ENCODE peak calls at places on chromosomes 6 and 20, in nine cellular contexts. One of them, this sample, is unnamed.

GRCh38 chr6:116136933-116137340 is 11.0 kb upstream of the COL10A1 start:
- DNase-seq in activated B cell treated with CpG ODN at 0.5 μM for 24 hours: no peak
- DNase-seq in bronchial epithelial cell: no peak
- DNase-seq in NB4: peak
- DNase-seq in endodermal cell: no peak
- DNase-seq in IMR-90: no peak
- DNase-seq in dorsolateral prefrontal cortex: no peak
- DNase-seq in mucosa of descending colon: no peak
- DNase-seq in neural crest cell: no peak
- DNase-seq in this sample: no peak

GRCh38 chr6:96803106-96803481 is 34.2 kb downstream of the GPR63 start:
- DNase-seq in neural crest cell: no peak
- DNase-seq in NB4: no peak
- DNase-seq in IMR-90: no peak
- DNase-seq in activated B cell treated with CpG ODN at 0.5 μM for 24 hours: no peak
- DNase-seq in dorsolateral prefrontal cortex: no peak
- DNase-seq in bronchial epithelial cell: no peak
- DNase-seq in mucosa of descending colon: no peak
- DNase-seq in endodermal cell: no peak
- DNase-seq in this sample: no peak

GRCh38 chr6:150115769-150116168 is 27.1 kb upstream of the PPP1R14C start:
- DNase-seq in bronchial epithelial cell: no peak
- DNase-seq in neural crest cell: no peak
- DNase-seq in mucosa of descending colon: peak
- DNase-seq in NB4: no peak
- DNase-seq in IMR-90: no peak
- DNase-seq in activated B cell treated with CpG ODN at 0.5 μM for 24 hours: no peak
- DNase-seq in dorsolateral prefrontal cortex: no peak
- DNase-seq in endodermal cell: no peak
- DNase-seq in this sample: no peak

GRCh38 chr6:125866433-125866832 is 75.7 kb downstream of the NCOA7 start:
- DNase-seq in endodermal cell: no peak
- DNase-seq in mucosa of descending colon: no peak
- DNase-seq in dorsolateral prefrontal cortex: no peak
- DNase-seq in activated B cell treated with CpG ODN at 0.5 μM for 24 hours: no peak
- DNase-seq in neural crest cell: no peak
- DNase-seq in IMR-90: no peak
- DNase-seq in bronchial epithelial cell: no peak
- DNase-seq in NB4: no peak
- DNase-seq in this sample: no peak

GRCh38 chr20:46128310-46129151 is 10.4 kb downstream of the CD40 start:
- DNase-seq in bronchial epithelial cell: no peak
- DNase-seq in activated B cell treated with CpG ODN at 0.5 μM for 24 hours: peak
- DNase-seq in endodermal cell: peak
- DNase-seq in IMR-90: no peak
- DNase-seq in dorsolateral prefrontal cortex: peak
- DNase-seq in NB4: peak
- DNase-seq in neural crest cell: peak
- DNase-seq in mucosa of descending colon: no peak
- DNase-seq in this sample: peak

GRCh38 chr6:14871196-14871595 is 374.7 kb upstream of the JARID2 start:
- DNase-seq in NB4: no peak
- DNase-seq in IMR-90: peak
- DNase-seq in dorsolateral prefrontal cortex: peak
- DNase-seq in neural crest cell: no peak
- DNase-seq in endodermal cell: no peak
- DNase-seq in mucosa of descending colon: no peak
- DNase-seq in bronchial epithelial cell: peak
- DNase-seq in activated B cell treated with CpG ODN at 0.5 μM for 24 hours: no peak
- DNase-seq in this sample: no peak

GRCh38 chr6:57021086-57021720 is 25.3 kb upstream of the KIAA1586 start:
- DNase-seq in neural crest cell: no peak
- DNase-seq in bronchial epithelial cell: peak
- DNase-seq in mucosa of descending colon: no peak
- DNase-seq in endodermal cell: no peak
- DNase-seq in dorsolateral prefrontal cortex: no peak
- DNase-seq in NB4: peak
- DNase-seq in activated B cell treated with CpG ODN at 0.5 μM for 24 hours: no peak
- DNase-seq in IMR-90: peak
- DNase-seq in this sample: peak

GRCh38 chr6:37256692-37257319 is 766 bp upstream of the TBC1D22B start:
- DNase-seq in activated B cell treated with CpG ODN at 0.5 μM for 24 hours: no peak
- DNase-seq in bronchial epithelial cell: peak
- DNase-seq in IMR-90: peak
- DNase-seq in NB4: peak
- DNase-seq in dorsolateral prefrontal cortex: no peak
- DNase-seq in mucosa of descending colon: no peak
- DNase-seq in neural crest cell: no peak
- DNase-seq in endodermal cell: no peak
- DNase-seq in this sample: no peak

GRCh38 chr6:87806635-87807034 is 104.6 kb upstream of the AKIRIN2 start:
- DNase-seq in endodermal cell: no peak
- DNase-seq in IMR-90: no peak
- DNase-seq in neural crest cell: no peak
- DNase-seq in NB4: no peak
- DNase-seq in mucosa of descending colon: no peak
- DNase-seq in dorsolateral prefrontal cortex: no peak
- DNase-seq in bronchial epithelial cell: no peak
- DNase-seq in activated B cell treated with CpG ODN at 0.5 μM for 24 hours: no peak
- DNase-seq in this sample: no peak

GRCh38 chr6:144131248-144131709 is 19.0 kb upstream of the STX11 start:
- DNase-seq in dorsolateral prefrontal cortex: no peak
- DNase-seq in bronchial epithelial cell: peak
- DNase-seq in activated B cell treated with CpG ODN at 0.5 μM for 24 hours: no peak
- DNase-seq in neural crest cell: no peak
- DNase-seq in mucosa of descending colon: no peak
- DNase-seq in IMR-90: peak
- DNase-seq in endodermal cell: no peak
- DNase-seq in NB4: no peak
- DNase-seq in this sample: no peak

GRCh38 chr6:145815351-145815772 is 767 bp upstream of the FBXO30 start:
- DNase-seq in mucosa of descending colon: no peak
- DNase-seq in dorsolateral prefrontal cortex: no peak
- DNase-seq in neural crest cell: no peak
- DNase-seq in endodermal cell: no peak
- DNase-seq in NB4: peak
- DNase-seq in activated B cell treated with CpG ODN at 0.5 μM for 24 hours: no peak
- DNase-seq in bronchial epithelial cell: no peak
- DNase-seq in IMR-90: peak
- DNase-seq in this sample: no peak

GRCh38 chr6:95599691-95600090 is 22.4 kb downstream of the MANEA start:
- DNase-seq in neural crest cell: no peak
- DNase-seq in activated B cell treated with CpG ODN at 0.5 μM for 24 hours: no peak
- DNase-seq in NB4: no peak
- DNase-seq in dorsolateral prefrontal cortex: no peak
- DNase-seq in endodermal cell: no peak
- DNase-seq in mucosa of descending colon: no peak
- DNase-seq in bronchial epithelial cell: no peak
- DNase-seq in IMR-90: no peak
- DNase-seq in this sample: no peak
- TF ChIP-seq CTCF in neural crest cell: no peak
- TF ChIP-seq CTCF in activated B cell treated with CpG ODN at 0.5 μM for 24 hours: no peak
- TF ChIP-seq CTCF in NB4: no peak
- TF ChIP-seq CTCF in dorsolateral prefrontal cortex: no peak
- TF ChIP-seq CTCF in endodermal cell: no peak
- TF ChIP-seq CTCF in mucosa of descending colon: no peak
- TF ChIP-seq CTCF in bronchial epithelial cell: no peak
- TF ChIP-seq CTCF in IMR-90: no peak
- TF ChIP-seq CTCF in this sample: no peak

GRCh38 chr20:62580052-62580451 is 62.3 kb upstream of the SLCO4A1 start:
- DNase-seq in endodermal cell: no peak
- DNase-seq in NB4: no peak
- DNase-seq in neural crest cell: no peak
- DNase-seq in IMR-90: no peak
- DNase-seq in activated B cell treated with CpG ODN at 0.5 μM for 24 hours: no peak
- DNase-seq in mucosa of descending colon: no peak
- DNase-seq in bronchial epithelial cell: no peak
- DNase-seq in dorsolateral prefrontal cortex: no peak
- DNase-seq in this sample: no peak

GRCh38 chr20:62576815-62577214 is 65.5 kb upstream of the SLCO4A1 start:
- DNase-seq in bronchial epithelial cell: no peak
- DNase-seq in activated B cell treated with CpG ODN at 0.5 μM for 24 hours: no peak
- DNase-seq in neural crest cell: no peak
- DNase-seq in NB4: peak
- DNase-seq in endodermal cell: peak
- DNase-seq in mucosa of descending colon: no peak
- DNase-seq in IMR-90: peak
- DNase-seq in dorsolateral prefrontal cortex: no peak
- DNase-seq in this sample: no peak

GRCh38 chr20:62578294-62578897 is 63.9 kb upstream of the SLCO4A1 start:
- DNase-seq in bronchial epithelial cell: no peak
- DNase-seq in NB4: peak
- DNase-seq in activated B cell treated with CpG ODN at 0.5 μM for 24 hours: no peak
- DNase-seq in mucosa of descending colon: no peak
- DNase-seq in neural crest cell: no peak
- DNase-seq in IMR-90: no peak
- DNase-seq in dorsolateral prefrontal cortex: no peak
- DNase-seq in endodermal cell: no peak
- DNase-seq in this sample: no peak

GRCh38 chr20:62575976-62576722 is 66.2 kb upstream of the SLCO4A1 start:
- DNase-seq in endodermal cell: no peak
- DNase-seq in NB4: no peak
- DNase-seq in mucosa of descending colon: no peak
- DNase-seq in dorsolateral prefrontal cortex: no peak
- DNase-seq in bronchial epithelial cell: no peak
- DNase-seq in activated B cell treated with CpG ODN at 0.5 μM for 24 hours: no peak
- DNase-seq in IMR-90: no peak
- DNase-seq in neural crest cell: no peak
- DNase-seq in this sample: no peak

GRCh38 chr20:62577447-62577846 is 64.9 kb upstream of the SLCO4A1 start:
- DNase-seq in IMR-90: no peak
- DNase-seq in activated B cell treated with CpG ODN at 0.5 μM for 24 hours: no peak
- DNase-seq in endodermal cell: no peak
- DNase-seq in bronchial epithelial cell: no peak
- DNase-seq in neural crest cell: no peak
- DNase-seq in mucosa of descending colon: no peak
- DNase-seq in NB4: no peak
- DNase-seq in dorsolateral prefrontal cortex: no peak
- DNase-seq in this sample: no peak
- TF ChIP-seq CTCF in IMR-90: no peak
- TF ChIP-seq CTCF in activated B cell treated with CpG ODN at 0.5 μM for 24 hours: no peak
- TF ChIP-seq CTCF in endodermal cell: no peak
- TF ChIP-seq CTCF in bronchial epithelial cell: no peak
- TF ChIP-seq CTCF in neural crest cell: no peak
- TF ChIP-seq CTCF in mucosa of descending colon: no peak
- TF ChIP-seq CTCF in NB4: no peak
- TF ChIP-seq CTCF in dorsolateral prefrontal cortex: no peak
- TF ChIP-seq CTCF in this sample: no peak

DNA sequence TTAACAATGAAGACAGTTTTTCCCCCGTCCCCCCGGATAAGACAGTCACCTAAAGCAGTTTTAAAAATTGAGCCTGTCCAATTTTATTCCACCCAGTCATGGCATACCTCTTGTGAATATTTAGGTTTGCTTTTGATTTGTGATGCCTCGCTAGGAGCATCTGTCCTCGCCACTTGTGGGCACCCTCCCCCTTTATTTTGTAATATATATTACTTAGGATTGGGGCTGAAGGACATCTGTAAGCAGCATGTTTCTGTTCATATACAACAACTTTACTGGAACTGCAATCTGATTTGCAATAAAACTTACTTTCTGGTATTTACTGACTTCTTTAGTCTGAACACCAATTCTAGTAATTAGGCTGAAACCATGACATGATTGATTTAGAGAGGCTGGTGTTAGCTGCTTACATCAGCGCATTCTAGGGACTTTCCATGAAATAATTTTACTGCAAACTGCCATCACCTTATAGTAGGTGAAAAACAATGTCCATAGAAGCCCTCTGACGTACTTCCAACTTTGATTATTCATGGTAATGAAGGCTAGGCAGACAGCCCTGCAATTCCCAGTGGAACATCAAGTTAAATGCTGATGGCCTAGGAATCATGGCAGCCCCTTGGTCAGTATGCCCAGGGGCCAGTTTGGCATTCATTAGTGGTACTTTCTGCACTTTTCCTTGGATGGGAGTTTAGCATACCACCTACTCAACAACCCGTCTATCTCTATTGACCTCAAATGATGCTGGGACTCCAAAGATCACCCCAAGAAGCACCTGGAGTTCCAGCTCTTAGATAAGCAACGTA is 132.9 kb upstream of the MCHR2 start:
- DNase-seq in activated B cell treated with CpG ODN at 0.5 μM for 24 hours: no peak
- DNase-seq in endodermal cell: no peak
- DNase-seq in NB4: no peak
- DNase-seq in bronchial epithelial cell: no peak
- DNase-seq in mucosa of descending colon: no peak
- DNase-seq in neural crest cell: no peak
- DNase-seq in IMR-90: no peak
- DNase-seq in dorsolateral prefrontal cortex: no peak
- DNase-seq in this sample: no peak
- TF ChIP-seq CTCF in activated B cell treated with CpG ODN at 0.5 μM for 24 hours: no peak
- TF ChIP-seq CTCF in endodermal cell: no peak
- TF ChIP-seq CTCF in NB4: no peak
- TF ChIP-seq CTCF in bronchial epithelial cell: no peak
- TF ChIP-seq CTCF in mucosa of descending colon: no peak
- TF ChIP-seq CTCF in neural crest cell: no peak
- TF ChIP-seq CTCF in IMR-90: no peak
- TF ChIP-seq CTCF in dorsolateral prefrontal cortex: no peak
- TF ChIP-seq CTCF in this sample: no peak

GRCh38 chr6:13428528-13429405 is 58.6 kb downstream of the GFOD1 start:
- DNase-seq in IMR-90: no peak
- DNase-seq in NB4: no peak
- DNase-seq in neural crest cell: no peak
- DNase-seq in dorsolateral prefrontal cortex: no peak
- DNase-seq in activated B cell treated with CpG ODN at 0.5 μM for 24 hours: peak
- DNase-seq in mucosa of descending colon: no peak
- DNase-seq in endodermal cell: no peak
- DNase-seq in bronchial epithelial cell: no peak
- DNase-seq in this sample: no peak
- TF ChIP-seq CTCF in IMR-90: no peak
- TF ChIP-seq CTCF in NB4: no peak
- TF ChIP-seq CTCF in neural crest cell: no peak
- TF ChIP-seq CTCF in dorsolateral prefrontal cortex: no peak
- TF ChIP-seq CTCF in activated B cell treated with CpG ODN at 0.5 μM for 24 hours: no peak
- TF ChIP-seq CTCF in mucosa of descending colon: no peak
- TF ChIP-seq CTCF in endodermal cell: no peak
- TF ChIP-seq CTCF in bronchial epithelial cell: no peak
- TF ChIP-seq CTCF in this sample: no peak

GRCh38 chr6:6701864-6702263 is 113.3 kb downstream of the LY86 start:
- DNase-seq in activated B cell treated with CpG ODN at 0.5 μM for 24 hours: no peak
- DNase-seq in NB4: peak
- DNase-seq in bronchial epithelial cell: no peak
- DNase-seq in IMR-90: no peak
- DNase-seq in endodermal cell: no peak
- DNase-seq in dorsolateral prefrontal cortex: no peak
- DNase-seq in neural crest cell: no peak
- DNase-seq in mucosa of descending colon: peak
- DNase-seq in this sample: no peak
- TF ChIP-seq CTCF in activated B cell treated with CpG ODN at 0.5 μM for 24 hours: no peak
- TF ChIP-seq CTCF in NB4: peak
- TF ChIP-seq CTCF in bronchial epithelial cell: no peak
- TF ChIP-seq CTCF in IMR-90: no peak
- TF ChIP-seq CTCF in endodermal cell: no peak
- TF ChIP-seq CTCF in dorsolateral prefrontal cortex: no peak
- TF ChIP-seq CTCF in neural crest cell: no peak
- TF ChIP-seq CTCF in mucosa of descending colon: no peak
- TF ChIP-seq CTCF in this sample: no peak